ENCODE peak calls at places on chromosomes 4 and X, in ten cellular contexts. F is pancreas; C is colonic mucosa; H is uterus; T is GM12878; I is A549; Q is Peyer's patch; O is CD8-positive, alpha-beta T cell; J is fibroblast of lung; X is cardiac muscle cell. G is an unnamed sample.

GRCh38 chr4:15753786-15754185 is 24.3 kb upstream of the CD38 start:
- DNase-seq in F (no peak), C (no peak), H (peak), T (no peak), I (no peak), Q (no peak), O (no peak), J (peak), X (no peak), G (no peak)

GRCh38 chrX:148501121-148502066 is 977 bp downstream of the AFF2 start:
- DNase-seq in F (peak), C (no peak), H (no peak), T (no peak), I (peak), Q (peak), O (no peak), J (no peak), X (peak), G (no peak)

GRCh38 chrX:54641530-54641929 is 111.5 kb downstream of the GNL3L start:
- DNase-seq in F (no peak), C (no peak), H (no peak), T (no peak), I (no peak), Q (no peak), O (no peak), J (peak), X (no peak), G (no peak)

GRCh38 chr4:168737441-168738176 is 240.8 kb downstream of the PALLD start:
- DNase-seq in F (no peak), C (no peak), H (no peak), T (no peak), I (no peak), Q (no peak), O (no peak), J (peak), X (no peak), G (no peak)

GRCh38 chrX:115949900-115950822 is 220.4 kb upstream of the AGTR2 start:
- DNase-seq in F (peak), C (no peak), H (no peak), T (no peak), I (no peak), Q (no peak), O (no peak), J (no peak), X (no peak), G (no peak)

GRCh38 chr4:167867191-167867590 is 225.1 kb upstream of the ANXA10 start:
- DNase-seq in F (no peak), C (no peak), H (no peak), T (no peak), I (no peak), Q (no peak), O (no peak), J (no peak), X (no peak), G (no peak)

GRCh38 chrX:131830400-131831184 is 192.5 kb upstream of the STK26 start:
- DNase-seq in F (peak), C (peak), H (peak), T (peak), I (no peak), Q (peak), O (no peak), J (peak), X (peak), G (no peak)

GRCh38 chrX:84187501-84188319 is at the start of gene RPS6KA6:
- DNase-seq in F (peak), C (peak), H (peak), T (no peak), I (peak), Q (no peak), O (no peak), J (peak), X (peak), G (no peak)

GRCh38 chr4:56465599-56466295 is 1.7 kb upstream of the SRP72 start:
- DNase-seq in F (no peak), C (no peak), H (no peak), T (no peak), I (no peak), Q (no peak), O (no peak), J (peak), X (no peak), G (no peak)

GRCh38 chr4:76883147-76883546 is 14.8 kb downstream of the SOWAHB start:
- DNase-seq in F (no peak), C (no peak), H (no peak), T (no peak), I (no peak), Q (no peak), O (no peak), J (peak), X (no peak), G (no peak)

GRCh38 chr4:127982445-127982844 is 17.2 kb downstream of the ABHD18 start:
- DNase-seq in F (no peak), C (no peak), H (no peak), T (no peak), I (no peak), Q (no peak), O (no peak), J (no peak), X (no peak), G (no peak)

GRCh38 chrX:112056886-112057285 is 25.7 kb downstream of the TRPC5 start:
- DNase-seq in F (no peak), C (no peak), H (no peak), T (peak), I (no peak), Q (no peak), O (no peak), J (no peak), X (no peak), G (no peak)

GRCh38 chr4:152684007-152684406 is 4.2 kb upstream of the TMEM154 start:
- DNase-seq in F (no peak), C (no peak), H (no peak), T (no peak), I (no peak), Q (no peak), O (no peak), J (no peak), X (peak), G (no peak)

GRCh38 chr4:155906554-155907247 is 3.2 kb downstream of the TDO2 start:
- DNase-seq in F (no peak), C (no peak), H (peak), T (no peak), I (no peak), Q (no peak), O (no peak), J (peak), X (no peak), G (no peak)

GRCh38 chrX:71111141-71111843 is at the start of gene IL2RG:
- DNase-seq in F (no peak), C (peak), H (no peak), T (peak), I (no peak), Q (peak), O (peak), J (no peak), X (no peak), G (no peak)

GRCh38 chrX:21972721-21973120 is 32.2 kb downstream of the SMS start:
- DNase-seq in F (no peak), C (no peak), H (no peak), T (no peak), I (no peak), Q (peak), O (peak), J (peak), X (no peak), G (no peak)

GRCh38 chr4:166903408-166903807 is 330.9 kb downstream of the SPOCK3 start:
- DNase-seq in F (no peak), C (no peak), H (no peak), T (no peak), I (no peak), Q (no peak), O (no peak), J (no peak), X (no peak), G (no peak)

GRCh38 chrX:130091976-130092522 is 18.2 kb downstream of the ELF4 start:
- DNase-seq in F (no peak), C (peak), H (no peak), T (peak), I (no peak), Q (peak), O (peak), J (no peak), X (no peak), G (no peak)

GRCh38 chr4:160414516-160414915 is 1311.6 kb downstream of the RAPGEF2 start:
- DNase-seq in F (no peak), C (no peak), H (no peak), T (no peak), I (no peak), Q (no peak), O (no peak), J (no peak), X (no peak), G (no peak)

GRCh38 chr4:48668254-48669017 is 111.6 kb downstream of the FRYL start:
- DNase-seq in F (no peak), C (peak), H (no peak), T (no peak), I (no peak), Q (no peak), O (no peak), J (no peak), X (peak), G (no peak)

GRCh38 chrX:128676651-128677050 is 624.4 kb upstream of the ACTRT1 start:
- DNase-seq in F (no peak), C (no peak), H (no peak), T (no peak), I (no peak), Q (no peak), O (no peak), J (peak), X (no peak), G (no peak)

GRCh38 chrX:131779313-131779712 is 235.4 kb downstream of the OR13H1 start:
- DNase-seq in F (no peak), C (no peak), H (no peak), T (no peak), I (no peak), Q (no peak), O (no peak), J (no peak), X (no peak), G (no peak)

GRCh38 chr4:87353592-87353991 is 30.9 kb upstream of the HSD17B13 start:
- DNase-seq in F (no peak), C (no peak), H (peak), T (peak), I (no peak), Q (no peak), O (peak), J (peak), X (peak), G (no peak)

GRCh38 chr4:56930638-56931037 is 22.9 kb downstream of the REST start:
- DNase-seq in F (no peak), C (no peak), H (no peak), T (no peak), I (no peak), Q (no peak), O (no peak), J (no peak), X (no peak), G (no peak)

GRCh38 chr4:165476214-165477098 is 97.6 kb downstream of the CPE start:
- DNase-seq in F (no peak), C (no peak), H (no peak), T (no peak), I (no peak), Q (no peak), O (no peak), J (peak), X (no peak), G (no peak)

GRCh38 chrX:57906790-57907189 is 3.5 kb downstream of the ZXDA start:
- DNase-seq in F (no peak), C (no peak), H (no peak), T (no peak), I (no peak), Q (no peak), O (no peak), J (peak), X (no peak), G (no peak)

GRCh38 chrX:57900961-57901360 is 9.3 kb downstream of the ZXDA start:
- DNase-seq in F (no peak), C (no peak), H (no peak), T (no peak), I (no peak), Q (no peak), O (no peak), J (peak), X (no peak), G (no peak)

GRCh38 chrX:57905141-57905540 is 5.1 kb downstream of the ZXDA start:
- DNase-seq in F (no peak), C (no peak), H (no peak), T (no peak), I (no peak), Q (no peak), O (no peak), J (peak), X (no peak), G (no peak)

GRCh38 chrX:57902633-57903032 is 7.6 kb downstream of the ZXDA start:
- DNase-seq in F (no peak), C (no peak), H (no peak), T (no peak), I (no peak), Q (no peak), O (no peak), J (no peak), X (no peak), G (no peak)

GRCh38 chrX:57904481-57904880 is 5.8 kb downstream of the ZXDA start:
- DNase-seq in F (no peak), C (no peak), H (no peak), T (no peak), I (no peak), Q (no peak), O (no peak), J (no peak), X (no peak), G (no peak)
- H3K27ac ChIP-seq in F (no peak), C (no peak), H (no peak), T (no peak), I (no peak), Q (no peak), O (no peak), J (no peak), X (no peak), G (no peak)

DNA sequence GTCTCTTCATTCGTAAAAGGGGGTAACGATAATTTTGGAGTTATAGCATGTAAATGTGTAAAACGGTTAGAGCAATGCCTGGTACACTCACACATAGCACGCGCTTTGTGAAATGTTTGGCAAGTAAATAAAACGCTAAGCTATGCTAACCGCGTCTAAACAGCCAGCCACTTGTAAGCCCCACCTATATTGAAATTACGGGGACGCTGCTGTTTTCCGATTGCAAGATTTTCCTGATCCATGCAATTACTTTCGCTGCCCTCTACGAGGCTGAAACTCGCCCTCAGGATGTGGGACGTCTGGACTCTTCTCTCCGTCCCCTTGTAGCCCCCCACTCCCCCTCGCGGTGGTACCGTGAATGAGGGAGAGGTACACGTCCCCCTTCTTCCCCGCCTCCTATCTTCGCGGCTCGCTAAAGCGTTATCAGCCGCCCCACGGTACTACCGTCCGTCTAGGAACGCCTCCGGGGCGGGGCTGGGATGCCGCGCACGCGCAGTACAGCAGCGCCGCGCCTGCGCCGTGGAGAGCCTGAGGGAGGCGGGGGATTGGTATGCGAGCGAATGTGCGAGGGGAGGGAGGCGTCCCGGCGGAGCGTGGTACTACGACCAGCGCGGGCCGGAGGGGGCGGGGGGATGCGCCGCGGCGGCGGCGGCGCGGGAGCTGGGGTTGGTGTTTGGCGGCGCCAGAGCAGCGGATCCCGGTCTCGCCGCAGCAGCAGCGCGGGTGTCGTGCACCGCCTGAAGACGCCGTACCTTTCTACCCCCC is at the start of gene STIM2:
- DNase-seq in F (peak), C (peak), H (peak), T (peak), I (peak), Q (peak), O (peak), J (peak), X (peak), G (peak)
- TF ChIP-seq CTCF in F (no peak), C (peak), H (peak), T (peak), I (no peak), Q (peak), O (no peak), J (peak), X (peak), G (peak)

GRCh38 chr4:11470709-11471441 is 42.2 kb upstream of the HS3ST1 start:
- DNase-seq in F (no peak), C (no peak), H (no peak), T (no peak), I (no peak), Q (no peak), O (no peak), J (no peak), X (no peak), G (no peak)
- H3K27ac ChIP-seq in F (no peak), C (no peak), H (no peak), T (peak), I (no peak), Q (peak), O (peak), J (no peak), X (no peak), G (no peak)

GRCh38 chr4:139606600-139607301 is 50.7 kb upstream of the SETD7 start:
- DNase-seq in F (no peak), C (no peak), H (no peak), T (no peak), I (peak), Q (no peak), O (no peak), J (peak), X (no peak), G (no peak)
- TF ChIP-seq CTCF in F (no peak), C (no peak), H (no peak), T (no peak), I (no peak), Q (no peak), O (no peak), J (no peak), X (no peak), G (peak)

GRCh38 chrX:134671207-134671750 is 13.0 kb upstream of the PLAC1 start:
- DNase-seq in F (no peak), C (no peak), H (no peak), T (no peak), I (no peak), Q (no peak), O (no peak), J (peak), X (no peak), G (no peak)

GRCh38 chrX:134673123-134673522 is 14.9 kb upstream of the PLAC1 start:
- DNase-seq in F (no peak), C (no peak), H (no peak), T (no peak), I (no peak), Q (no peak), O (no peak), J (no peak), X (no peak), G (no peak)

GRCh38 chrX:134669378-134670098 is 11.3 kb upstream of the PLAC1 start:
- DNase-seq in F (no peak), C (no peak), H (peak), T (no peak), I (peak), Q (no peak), O (no peak), J (peak), X (no peak), G (no peak)

GRCh38 chrX:134672101-134672500 is 13.8 kb upstream of the PLAC1 start:
- DNase-seq in F (no peak), C (no peak), H (no peak), T (no peak), I (no peak), Q (no peak), O (no peak), J (no peak), X (no peak), G (no peak)

GRCh38 chrX:134670241-134670811 is 12.1 kb upstream of the PLAC1 start:
- DNase-seq in F (no peak), C (no peak), H (no peak), T (no peak), I (peak), Q (no peak), O (no peak), J (peak), X (no peak), G (no peak)
- H3K27ac ChIP-seq in F (peak), C (no peak), H (no peak), T (no peak), I (peak), Q (no peak), O (no peak), J (peak), X (no peak), G (peak)

GRCh38 chr4:139015269-139015947 is at the start of gene NOCT:
- DNase-seq in F (peak), C (peak), H (peak), T (peak), I (peak), Q (peak), O (peak), J (peak), X (peak), G (peak)

GRCh38 chr4:139014391-139015268 is 951 bp upstream of the NOCT start:
- DNase-seq in F (no peak), C (peak), H (peak), T (peak), I (peak), Q (no peak), O (no peak), J (peak), X (no peak), G (no peak)

GRCh38 chr4:139018501-139018900 is 2.9 kb downstream of the NOCT start:
- DNase-seq in F (no peak), C (no peak), H (no peak), T (no peak), I (no peak), Q (no peak), O (no peak), J (peak), X (no peak), G (no peak)

GRCh38 chr4:139017861-139018260 is 2.3 kb downstream of the NOCT start:
- DNase-seq in F (no peak), C (no peak), H (no peak), T (no peak), I (no peak), Q (no peak), O (no peak), J (peak), X (no peak), G (no peak)

DNA sequence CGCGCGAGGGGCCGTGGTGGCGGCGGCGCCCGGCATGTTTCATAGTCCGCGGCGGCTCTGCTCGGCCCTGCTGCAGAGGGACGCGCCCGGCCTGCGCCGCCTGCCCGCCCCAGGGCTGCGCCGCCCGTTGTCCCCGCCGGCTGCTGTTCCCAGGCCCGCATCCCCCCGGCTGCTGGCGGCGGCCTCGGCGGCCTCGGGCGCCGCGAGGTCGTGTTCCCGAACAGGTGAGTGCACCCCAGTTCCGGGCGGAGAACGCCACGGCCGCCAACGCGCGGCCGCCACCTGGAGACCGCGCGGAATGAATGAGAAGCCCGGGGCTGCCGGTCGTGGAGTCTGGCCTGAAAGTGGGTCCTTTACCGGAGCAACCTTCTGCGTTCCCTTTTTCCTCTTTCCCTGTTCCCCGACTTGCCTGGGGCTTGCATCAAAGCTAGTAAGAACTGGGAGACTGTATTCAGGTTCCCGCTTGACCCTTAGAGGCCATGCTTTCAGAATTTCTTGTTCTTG is 419 bp downstream of the NOCT start:
- DNase-seq in F (peak), C (peak), H (no peak), T (no peak), I (no peak), Q (peak), O (peak), J (peak), X (peak), G (no peak)
- TF ChIP-seq CTCF in F (no peak), C (no peak), H (no peak), T (no peak), I (no peak), Q (no peak), O (no peak), J (no peak), X (no peak), G (no peak)

DNA sequence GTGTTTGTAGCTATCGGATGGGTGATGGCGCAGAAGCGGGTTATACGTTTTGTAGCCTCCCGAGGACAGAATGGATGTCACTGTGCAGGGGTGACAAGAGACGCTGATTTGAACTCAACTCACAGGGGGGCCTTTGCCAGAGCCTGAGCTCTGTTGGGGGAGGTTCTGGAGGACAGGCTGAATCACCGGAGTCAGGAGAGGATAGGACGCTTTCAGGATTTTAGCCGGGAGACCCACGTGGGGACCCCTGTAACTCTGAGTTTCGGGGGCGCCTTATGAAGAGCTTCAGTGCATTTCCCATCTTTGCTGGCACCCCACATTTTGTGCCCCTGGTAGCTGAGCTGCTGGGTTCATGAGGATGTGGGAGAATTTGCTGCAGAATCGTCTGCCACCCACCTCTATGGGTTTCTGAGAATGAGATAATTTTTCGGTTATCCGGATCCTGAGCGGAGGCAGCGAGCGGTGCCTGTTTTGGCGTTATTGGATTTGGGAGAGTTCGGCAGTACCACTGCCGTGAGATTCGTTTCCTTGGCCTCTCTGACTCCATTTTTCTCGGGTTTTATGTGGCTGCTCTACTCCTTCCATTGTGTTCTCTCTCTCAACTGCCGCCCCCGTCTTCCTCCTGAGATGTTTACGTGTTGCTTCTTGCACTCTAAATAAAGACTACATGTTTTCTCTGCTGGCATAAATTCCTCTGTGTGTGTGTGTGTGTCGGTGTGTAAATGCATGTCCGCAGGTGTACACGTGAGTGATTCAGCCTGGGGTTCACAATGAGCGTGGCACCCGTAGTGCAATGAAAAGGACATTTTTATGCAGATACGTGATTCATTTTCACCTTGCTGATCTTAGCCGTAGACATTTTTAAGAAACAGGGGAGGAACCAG is 81.8 kb downstream of the STOX2 start:
- DNase-seq in F (no peak), C (no peak), H (no peak), T (no peak), I (no peak), Q (no peak), O (no peak), J (no peak), X (no peak), G (no peak)
- H3K27ac ChIP-seq in F (peak), C (peak), H (peak), T (no peak), I (peak), Q (peak), O (no peak), J (peak), X (peak), G (peak)

G was measured in thoracic aorta.